ENCODE peak calls at places on chromosomes 4 and X, in five cellular contexts. P is endodermal cell, Z is upper lobe of right lung, D is fibroblast of lung, G is cardiac muscle cell. M is an unnamed sample.

GRCh38 chrX:115531818-115532403 is 29.1 kb upstream of the PLS3 start:
- DNase-seq in P (no peak), Z (no peak), D (peak; percentile 58), G (peak; percentile 41), M (no peak)

GRCh38 chr4:111854494-111855087 is 290.7 kb upstream of the FAM241A start:
- DNase-seq in P (peak; percentile 58), Z (no peak), D (peak; percentile 34), G (peak; percentile 51), M (peak; percentile 11)

GRCh38 chr4:183035726-183036415 is 63.2 kb upstream of the WWC2 start:
- DNase-seq in P (peak; percentile 60), Z (no peak), D (no peak), G (no peak), M (no peak)

GRCh38 chrX:39755152-39756032 is 342.4 kb downstream of the BCOR start:
- DNase-seq in P (peak; percentile 78), Z (peak; percentile 69), D (peak; percentile 93), G (peak; percentile 94), M (peak; percentile 92)

GRCh38 chr4:2768921-2769336 is 12.8 kb upstream of the TNIP2 start:
- DNase-seq in P (no peak), Z (no peak), D (no peak), G (peak; percentile 29), M (no peak)

GRCh38 chr4:57378766-57379165 is 268.6 kb upstream of the IGFBP7 start:
- DNase-seq in P (no peak), Z (no peak), D (no peak), G (peak; percentile 2), M (no peak)

GRCh38 chr4:108029731-108030130 is 40.0 kb downstream of the HADH start:
- DNase-seq in P (no peak), Z (no peak), D (no peak), G (no peak), M (no peak)

GRCh38 chr4:125398263-125398662 is 83.5 kb downstream of the FAT4 start:
- DNase-seq in P (no peak), Z (no peak), D (no peak), G (no peak), M (no peak)

GRCh38 chr4:135552131-135552530 is 1350.5 kb upstream of the PABPC4L start:
- DNase-seq in P (no peak), Z (no peak), D (peak; percentile 69), G (peak; percentile 0), M (no peak)

GRCh38 chrX:102659790-102660757 is 8.8 kb downstream of the GPRASP1 start:
- DNase-seq in P (peak; percentile 91), Z (peak; percentile 91), D (peak; percentile 77), G (peak; percentile 76), M (peak; percentile 72)

GRCh38 chr4:108148316-108148715 is 20.4 kb downstream of the LEF1 start:
- DNase-seq in P (no peak), Z (no peak), D (no peak), G (no peak), M (no peak)

DNA sequence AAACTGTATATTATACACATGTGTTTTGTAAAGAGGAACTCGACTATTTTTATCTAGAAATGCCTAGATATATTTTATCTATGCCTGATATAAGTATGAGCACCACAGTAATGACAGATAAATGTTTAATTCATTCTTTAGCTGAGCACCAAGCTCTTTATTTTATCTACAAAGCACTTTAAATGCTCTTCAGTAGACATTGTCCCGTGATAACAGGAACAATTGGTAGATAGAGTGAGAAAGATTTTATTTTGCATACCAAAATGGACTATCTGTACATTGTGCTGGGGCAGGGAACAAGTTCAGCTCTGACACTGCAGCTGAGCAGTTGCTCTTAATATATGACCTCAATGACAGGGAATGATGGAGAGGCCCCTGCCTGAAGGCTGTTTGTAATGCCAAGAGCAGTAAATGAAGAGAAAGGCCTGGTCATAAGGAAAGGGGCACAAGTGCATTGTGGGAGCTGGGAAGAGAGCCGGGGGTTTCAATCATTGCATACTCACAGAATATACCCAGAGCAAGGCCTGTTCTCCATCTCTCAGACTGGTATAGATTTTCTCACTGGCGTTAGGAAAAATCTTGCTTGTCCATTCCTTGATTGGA is 57.3 kb downstream of the SEPTIN11 start:
- DNase-seq in P (no peak), Z (no peak), D (peak; percentile 30), G (no peak), M (no peak)
- H3K27ac ChIP-seq in P (peak overlapping the region; percentile 74), Z (peak overlapping the region; percentile 52), D (peak overlapping the region; percentile 73), G (peak overlapping the region; percentile 40), M (peak overlapping the region; percentile 87)

DNA sequence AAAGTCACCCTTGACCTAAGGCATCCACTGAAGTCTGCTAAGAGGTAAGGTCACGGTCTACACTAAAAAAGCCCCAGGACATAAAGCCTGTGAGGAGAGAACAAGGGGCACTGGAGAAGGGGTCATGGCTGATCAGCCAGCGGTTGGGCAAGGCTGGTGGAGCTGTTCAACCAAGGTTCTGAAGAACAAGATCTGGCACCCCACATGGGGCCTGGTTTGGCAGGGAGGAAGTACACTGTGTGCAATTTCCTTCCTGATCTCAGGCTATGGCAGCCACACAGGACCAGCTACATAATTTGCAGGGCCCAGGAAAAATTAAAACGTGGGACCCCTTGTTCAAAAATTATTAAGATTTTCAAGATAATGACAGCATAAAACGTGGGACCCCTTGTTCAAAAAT is 14.1 kb upstream of the BRS3 start:
- DNase-seq in P (no peak), Z (no peak), D (no peak), G (no peak), M (no peak)
- H3K27me3 ChIP-seq in P (no peaks in the 10 kb centered on the region), Z (no peaks in the 10 kb centered on the region), D (no peaks in the 10 kb centered on the region), G (no peaks in the 10 kb centered on the region), M (no peaks in the 10 kb centered on the region)

GRCh38 chr4:184513802-184514120 is 39.4 kb upstream of the IRF2 start:
- DNase-seq in P (no peak), Z (no peak), D (no peak), G (no peak), M (no peak)

GRCh38 chr4:184511156-184511555 is 36.8 kb upstream of the IRF2 start:
- DNase-seq in P (no peak), Z (no peak), D (no peak), G (no peak), M (no peak)

GRCh38 chr4:184510431-184510830 is 36.1 kb upstream of the IRF2 start:
- DNase-seq in P (no peak), Z (no peak), D (no peak), G (no peak), M (no peak)

GRCh38 chr4:184515606-184516005 is 41.3 kb upstream of the IRF2 start:
- DNase-seq in P (no peak), Z (no peak), D (no peak), G (no peak), M (no peak)

DNA sequence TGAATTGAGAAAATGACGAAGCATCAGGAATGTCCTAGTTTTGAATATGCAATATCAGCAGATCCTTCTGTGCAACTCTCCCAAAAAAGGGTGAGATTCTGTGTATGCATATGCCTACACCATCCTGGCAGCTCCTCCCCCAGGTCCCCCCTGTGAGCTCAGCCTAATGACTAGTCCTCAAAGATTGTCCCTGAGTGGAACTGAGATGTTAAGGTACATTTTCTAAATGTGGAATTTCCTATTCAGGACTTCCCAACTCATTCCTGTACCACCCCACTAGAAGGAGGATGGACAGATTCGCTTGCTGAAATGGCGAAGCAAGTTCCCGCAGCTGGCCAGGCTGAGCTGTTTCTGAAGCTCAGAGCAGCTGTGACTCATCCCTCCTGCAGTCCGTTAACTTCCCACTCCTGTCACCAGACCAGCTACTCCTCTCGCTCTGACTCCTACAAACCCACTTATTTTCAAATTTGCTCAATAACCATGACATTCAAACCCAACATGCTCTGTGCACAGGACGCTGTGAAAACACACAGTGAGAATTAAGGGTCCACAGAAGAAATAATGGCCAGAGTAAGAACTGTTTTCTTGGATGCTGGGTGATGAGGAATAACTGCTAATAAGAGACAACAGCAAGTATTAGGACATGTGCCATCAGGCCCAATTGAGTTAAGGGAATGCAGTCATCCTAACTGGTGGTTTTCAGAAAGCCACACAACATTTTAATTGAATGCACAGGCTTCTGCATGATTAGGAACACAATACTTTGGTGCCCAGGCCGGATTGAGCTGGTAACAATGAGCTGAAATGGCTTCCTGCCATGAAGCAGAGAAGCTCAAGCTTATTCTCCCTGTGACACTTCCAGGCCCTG is 40.0 kb upstream of the IRF2 start:
- DNase-seq in P (peak; percentile 57), Z (peak; percentile 70), D (peak; percentile 95), G (peak; percentile 91), M (peak; percentile 64)
- H3K27ac ChIP-seq in P (no peak overlapping the region), Z (peak overlapping the region; percentile 32), D (peak overlapping the region; percentile 42), G (no peak overlapping the region), M (peak overlapping the region; percentile 15)

GRCh38 chr4:8853249-8853648 is 18.4 kb downstream of the HMX1 start:
- DNase-seq in P (peak; percentile 67), Z (no peak), D (no peak), G (no peak), M (no peak)

GRCh38 chr4:8854016-8854415 is 17.6 kb downstream of the HMX1 start:
- DNase-seq in P (peak; percentile 52), Z (no peak), D (no peak), G (no peak), M (no peak)

GRCh38 chr4:8850830-8851188 is 20.8 kb downstream of the HMX1 start:
- DNase-seq in P (no peak), Z (no peak), D (no peak), G (no peak), M (no peak)

GRCh38 chr4:8851321-8852117 is 20.1 kb downstream of the HMX1 start:
- DNase-seq in P (peak; percentile 32), Z (no peak), D (no peak), G (no peak), M (no peak)

DNA sequence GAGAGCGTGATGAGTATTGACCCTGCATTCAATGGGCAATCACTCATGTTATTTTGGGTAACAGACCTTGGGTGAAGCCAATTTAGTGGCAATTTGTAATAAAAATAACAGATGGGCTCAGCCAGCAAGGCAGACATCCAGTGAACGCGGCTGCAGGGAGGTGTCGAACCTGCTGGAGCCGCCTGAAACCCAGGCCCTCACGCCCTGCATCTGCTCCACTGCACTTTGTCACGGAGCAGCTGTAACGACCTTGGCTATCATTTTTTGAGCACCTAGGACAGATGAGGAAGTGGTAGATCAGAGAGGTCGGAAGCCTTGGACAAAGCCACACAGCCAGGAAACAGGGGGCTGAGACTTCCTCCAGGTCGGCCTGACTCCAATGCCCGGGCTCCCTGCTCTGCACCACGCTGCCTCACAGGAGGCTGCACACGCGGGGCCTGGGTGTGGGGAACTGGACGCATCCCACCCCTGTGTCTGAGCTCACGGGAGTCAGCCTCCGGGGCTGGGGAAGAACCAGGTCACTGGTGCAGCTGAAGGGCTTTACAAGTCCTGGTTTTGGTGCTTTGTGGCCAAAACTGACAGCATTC is 19.4 kb downstream of the HMX1 start:
- DNase-seq in P (no peak), Z (no peak), D (no peak), G (no peak), M (no peak)
- H3K27me3 ChIP-seq in P (peaks cover 79% of the 10 kb centered on the region), Z (peaks cover 72% of the 10 kb centered on the region), D (peaks cover 23% of the 10 kb centered on the region), G (peaks cover 84% of the 10 kb centered on the region), M (no peaks in the 10 kb centered on the region)

M was measured in SJSA1.